ENCODE peak calls at places on chromosomes 6 and 20, in four cellular contexts. One of them, this sample, is unnamed.

GRCh38 chr6:136737343-136738177 is 54.7 kb downstream of the MAP3K5 start:
- DNase-seq in aorta: peak; percentile 55
- DNase-seq in left lung: no peak
- DNase-seq in HAP-1: no peak
- DNase-seq in this sample: no peak

GRCh38 chr6:43698584-43699349 is 11.2 kb upstream of the MRPS18A start:
- DNase-seq in aorta: peak; percentile 58
- DNase-seq in left lung: no peak
- DNase-seq in HAP-1: no peak
- DNase-seq in this sample: no peak

GRCh38 chr20:17652411-17652810 is 29.6 kb downstream of the RRBP1 start:
- DNase-seq in aorta: no peak
- DNase-seq in left lung: no peak
- DNase-seq in HAP-1: no peak
- DNase-seq in this sample: no peak

GRCh38 chr6:168395983-168396382 is 45.0 kb upstream of the SMOC2 start:
- DNase-seq in aorta: peak; percentile 21
- DNase-seq in left lung: peak; percentile 32
- DNase-seq in HAP-1: no peak
- DNase-seq in this sample: no peak

GRCh38 chr20:1830240-1830639 is 65.0 kb upstream of the SIRPA start:
- DNase-seq in aorta: peak; percentile 79
- DNase-seq in left lung: no peak
- DNase-seq in HAP-1: no peak
- DNase-seq in this sample: no peak

GRCh38 chr6:126123226-126123625 is 136.9 kb downstream of the TRMT11 start:
- DNase-seq in aorta: no peak
- DNase-seq in left lung: no peak
- DNase-seq in HAP-1: no peak
- DNase-seq in this sample: no peak

GRCh38 chr6:93419304-93420162 is at the start of gene EPHA7:
- DNase-seq in aorta: peak; percentile 87
- DNase-seq in left lung: peak; percentile 91
- DNase-seq in HAP-1: peak; percentile 98
- DNase-seq in this sample: peak; percentile 87

GRCh38 chr6:48541669-48542068 is 430.7 kb upstream of the PTCHD4 start:
- DNase-seq in aorta: no peak
- DNase-seq in left lung: no peak
- DNase-seq in HAP-1: no peak
- DNase-seq in this sample: no peak

GRCh38 chr6:170152989-170153388 is 137.9 kb downstream of the DLL1 start:
- DNase-seq in aorta: peak; percentile 59
- DNase-seq in left lung: peak; percentile 85
- DNase-seq in HAP-1: no peak
- DNase-seq in this sample: no peak

GRCh38 chr6:8914700-8915099 is 479.4 kb upstream of the SLC35B3 start:
- DNase-seq in aorta: no peak
- DNase-seq in left lung: no peak
- DNase-seq in HAP-1: no peak
- DNase-seq in this sample: no peak

GRCh38 chr6:99219788-99220187 is 129.7 kb downstream of the FAXC start:
- DNase-seq in aorta: no peak
- DNase-seq in left lung: no peak
- DNase-seq in HAP-1: peak; percentile 43
- DNase-seq in this sample: no peak

GRCh38 chr20:59145926-59146800 is 17.5 kb upstream of the ZNF831 start:
- DNase-seq in aorta: no peak
- DNase-seq in left lung: no peak
- DNase-seq in HAP-1: no peak
- DNase-seq in this sample: peak; percentile 59

GRCh38 chr6:135411339-135411738 is 86.2 kb downstream of the AHI1 start:
- DNase-seq in aorta: no peak
- DNase-seq in left lung: no peak
- DNase-seq in HAP-1: no peak
- DNase-seq in this sample: no peak

GRCh38 chr20:44031822-44032582 is 117.3 kb downstream of the TOX2 start:
- DNase-seq in aorta: no peak
- DNase-seq in left lung: no peak
- DNase-seq in HAP-1: no peak
- DNase-seq in this sample: no peak

GRCh38 chr20:60787264-60787663 is 464.8 kb upstream of the CDH4 start:
- DNase-seq in aorta: no peak
- DNase-seq in left lung: no peak
- DNase-seq in HAP-1: no peak
- DNase-seq in this sample: no peak

GRCh38 chr20:40648505-40649072 is 40.4 kb downstream of the MAFB start:
- DNase-seq in aorta: no peak
- DNase-seq in left lung: no peak
- DNase-seq in HAP-1: no peak
- DNase-seq in this sample: no peak

GRCh38 chr6:17283074-17283473 is 1.9 kb downstream of the RBM24 start:
- DNase-seq in aorta: no peak
- DNase-seq in left lung: no peak
- DNase-seq in HAP-1: no peak
- DNase-seq in this sample: no peak

GRCh38 chr6:169972736-169973135 is 221.3 kb downstream of the ERMARD start:
- DNase-seq in aorta: peak; percentile 24
- DNase-seq in left lung: peak; percentile 54
- DNase-seq in HAP-1: no peak
- DNase-seq in this sample: peak; percentile 34

GRCh38 chr20:63698739-63699465 is 2.5 kb downstream of the TNFRSF6B start:
- DNase-seq in aorta: peak; percentile 86
- DNase-seq in left lung: peak; percentile 81
- DNase-seq in HAP-1: peak; percentile 20
- DNase-seq in this sample: no peak

GRCh38 chr6:148251286-148251685 is 91.4 kb upstream of the SASH1 start:
- DNase-seq in aorta: no peak
- DNase-seq in left lung: no peak
- DNase-seq in HAP-1: no peak
- DNase-seq in this sample: no peak

GRCh38 chr6:74756903-74757302 is 448.9 kb downstream of the COL12A1 start:
- DNase-seq in aorta: no peak
- DNase-seq in left lung: no peak
- DNase-seq in HAP-1: no peak
- DNase-seq in this sample: no peak

GRCh38 chr6:152863618-152864326 is 113.2 kb downstream of the VIP start:
- DNase-seq in aorta: peak; percentile 65
- DNase-seq in left lung: no peak
- DNase-seq in HAP-1: peak; percentile 81
- DNase-seq in this sample: no peak

GRCh38 chr6:133315811-133316210 is 74.7 kb downstream of the EYA4 start:
- DNase-seq in aorta: no peak
- DNase-seq in left lung: no peak
- DNase-seq in HAP-1: no peak
- DNase-seq in this sample: no peak

GRCh38 chr6:104559435-104560202 is 300.1 kb downstream of the HACE1 start:
- DNase-seq in aorta: no peak
- DNase-seq in left lung: no peak
- DNase-seq in HAP-1: no peak
- DNase-seq in this sample: no peak

GRCh38 chr6:43950731-43951062 is 176.6 kb downstream of the MRPL14 start:
- DNase-seq in aorta: no peak
- DNase-seq in left lung: no peak
- DNase-seq in HAP-1: no peak
- DNase-seq in this sample: no peak

GRCh38 chr6:109714156-109714555 is 23.1 kb downstream of the FIG4 start:
- DNase-seq in aorta: no peak
- DNase-seq in left lung: no peak
- DNase-seq in HAP-1: no peak
- DNase-seq in this sample: no peak

DNA sequence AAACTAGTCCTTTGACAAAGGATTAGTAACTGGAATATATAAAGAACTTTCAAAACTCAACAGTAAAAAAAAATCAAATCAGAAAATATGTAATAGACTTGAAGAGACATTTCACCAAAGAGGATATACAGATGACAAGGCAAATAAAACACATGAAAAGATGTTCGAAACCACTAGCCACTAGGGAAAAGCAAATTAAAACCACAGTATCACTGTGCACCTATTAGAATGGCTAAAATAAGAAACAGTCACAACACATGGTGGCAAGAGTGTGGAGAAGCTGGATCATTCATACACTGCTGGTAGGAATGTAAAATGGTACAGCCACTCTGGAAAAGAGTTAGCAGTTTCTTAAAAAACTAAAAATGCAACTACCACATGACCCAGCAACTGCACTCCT is 14.9 kb downstream of the ZBTB2 start:
- DNase-seq in aorta: no peak
- DNase-seq in left lung: no peak
- DNase-seq in HAP-1: no peak
- DNase-seq in this sample: no peak
- H3K4me3 ChIP-seq in aorta: no peak overlapping the region
- H3K4me3 ChIP-seq in left lung: no peak overlapping the region
- H3K4me3 ChIP-seq in HAP-1: no peak overlapping the region
- H3K4me3 ChIP-seq in this sample: no peak overlapping the region

DNA sequence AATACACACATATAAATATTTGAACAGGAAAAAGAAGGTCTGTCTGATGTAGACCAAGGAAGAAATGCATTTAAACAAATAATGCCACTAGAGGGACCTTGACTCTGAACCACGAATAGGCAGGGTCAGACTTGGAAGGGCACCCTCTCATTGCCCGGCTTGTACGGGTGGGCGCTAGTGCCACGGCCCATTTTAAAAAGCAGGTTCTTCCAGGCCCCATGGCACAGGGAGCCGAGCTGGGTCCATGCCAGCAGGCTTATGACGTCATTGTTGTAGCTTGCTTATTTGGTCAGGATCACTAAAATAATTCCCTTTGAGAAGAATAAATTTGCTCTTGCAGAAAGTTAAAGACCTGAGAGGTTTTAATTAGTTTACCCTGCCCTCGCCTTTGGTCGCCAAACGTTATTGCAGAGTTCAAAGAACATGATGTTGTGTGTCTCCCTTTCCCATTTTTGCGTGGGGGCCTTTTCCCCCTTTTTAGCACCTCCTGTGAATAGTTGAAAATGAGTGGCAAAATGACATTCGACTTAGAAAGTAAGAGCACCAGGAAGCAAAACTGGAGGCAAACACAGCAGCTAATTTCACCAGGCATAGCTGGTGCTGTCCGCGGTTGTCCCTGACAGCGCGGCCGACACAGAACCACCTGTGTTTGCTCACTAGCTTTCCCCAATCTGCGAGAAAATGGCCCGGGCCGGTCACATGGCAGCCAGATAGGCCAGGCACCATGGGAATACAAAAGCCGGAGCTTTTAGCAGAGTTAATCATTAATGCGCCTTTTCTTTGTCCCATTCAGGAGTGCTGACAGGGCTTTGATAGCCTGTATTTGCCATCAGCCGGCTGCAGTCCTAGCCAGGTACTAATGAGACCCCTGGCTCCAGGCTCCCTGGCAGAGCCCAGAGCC is 93.8 kb downstream of the FOXA2 start:
- DNase-seq in aorta: no peak
- DNase-seq in left lung: peak; percentile 83
- DNase-seq in HAP-1: no peak
- DNase-seq in this sample: no peak
- H3K27me3 ChIP-seq in aorta: no peaks in the 10 kb centered on the region
- H3K27me3 ChIP-seq in left lung: peaks cover 18% of the 10 kb centered on the region
- H3K27me3 ChIP-seq in HAP-1: no peaks in the 10 kb centered on the region
- H3K27me3 ChIP-seq in this sample: peaks cover 23% of the 10 kb centered on the region

DNA sequence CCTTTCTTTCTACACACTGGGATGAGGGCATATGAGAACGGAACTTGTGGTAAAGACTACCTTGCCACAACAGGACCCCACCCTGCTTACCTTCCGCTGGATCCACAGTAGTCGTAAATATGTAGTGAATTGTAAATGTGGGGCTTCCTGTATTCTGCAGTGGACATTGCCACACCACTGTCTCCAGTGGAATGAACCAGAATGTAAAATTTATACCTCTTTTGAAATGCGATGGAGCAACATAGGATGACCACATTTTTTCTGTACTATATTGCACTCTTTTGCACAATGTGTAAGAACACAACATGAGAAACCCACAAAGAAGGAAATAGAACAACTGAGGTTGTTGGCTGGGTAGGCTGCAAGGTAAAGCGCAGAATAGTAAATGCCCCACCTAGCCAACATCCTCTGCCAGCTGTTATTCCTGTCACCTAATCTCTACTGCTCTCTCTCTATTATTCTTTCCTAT is 16.1 kb upstream of the RIPOR2 start:
- DNase-seq in aorta: no peak
- DNase-seq in left lung: no peak
- DNase-seq in HAP-1: no peak
- DNase-seq in this sample: no peak
- H3K4me3 ChIP-seq in aorta: no peak overlapping the region
- H3K4me3 ChIP-seq in left lung: no peak overlapping the region
- H3K4me3 ChIP-seq in HAP-1: no peak overlapping the region
- H3K4me3 ChIP-seq in this sample: no peak overlapping the region

GRCh38 chr20:46330831-46331371 is 22.6 kb upstream of the CDH22 start:
- DNase-seq in aorta: no peak
- DNase-seq in left lung: no peak
- DNase-seq in HAP-1: no peak
- DNase-seq in this sample: no peak
- H3K27me3 ChIP-seq in aorta: no peaks in the 10 kb centered on the region
- H3K27me3 ChIP-seq in left lung: peaks cover 100% of the 10 kb centered on the region
- H3K27me3 ChIP-seq in HAP-1: no peaks in the 10 kb centered on the region
- H3K27me3 ChIP-seq in this sample: peaks cover 56% of the 10 kb centered on the region

This sample was measured in suprapubic skin.